ENCODE peak calls at places on chromosomes 1 and 21, in nine cellular contexts. J is K562, B is tibial nerve, T is fibroblast of mammary gland, Z is vagina, A is thoracic aorta, X is HCT116, D is cardiac muscle cell, S is astrocyte of the spinal cord. F is an unnamed sample.

GRCh38 chr21:18041012-18041411 is 203.6 kb upstream of the CHODL start:
- DNase-seq in X (no peak), D (peak; percentile 8), J (peak; percentile 2), S (peak; percentile 22), B (no peak), Z (no peak), T (peak; percentile 0), A (no peak), F (peak; percentile 17)

GRCh38 chr1:40389871-40390560 is 16.5 kb downstream of the SMAP2 start:
- DNase-seq in T (peak; percentile 97), X (no peak), A (no peak), J (no peak), Z (no peak), B (no peak), S (peak; percentile 58), D (peak; percentile 90), F (peak; percentile 73)

GRCh38 chr1:169081503-169082123 is 24.9 kb upstream of the ATP1B1 start:
- DNase-seq in T (no peak), S (no peak), A (no peak), X (no peak), J (no peak), D (peak; percentile 15), Z (no peak), B (no peak), F (peak; percentile 18)

GRCh38 chr1:237760981-237761380 is 129.7 kb downstream of the ZP4 start:
- DNase-seq in J (no peak), D (no peak), S (no peak), T (no peak), X (no peak), A (no peak), Z (no peak), B (no peak), F (no peak)

GRCh38 chr1:59718064-59718988 is 96.4 kb upstream of the HOOK1 start:
- DNase-seq in B (no peak), T (peak; percentile 30), J (peak; percentile 9), A (no peak), X (peak; percentile 42), S (no peak), Z (no peak), D (peak; percentile 61), F (no peak)

GRCh38 chr1:235357485-235358378 is 9.5 kb upstream of the TBCE start:
- DNase-seq in Z (no peak), S (no peak), A (no peak), T (no peak), B (no peak), X (no peak), J (no peak), D (no peak), F (no peak)

GRCh38 chr1:235902638-235903542 is 36.2 kb upstream of the LYST start:
- DNase-seq in D (peak; percentile 80), S (peak; percentile 92), A (no peak), Z (no peak), J (no peak), B (no peak), X (peak; percentile 79), T (peak; percentile 92), F (peak; percentile 79)

GRCh38 chr1:233393926-233394680 is 66.6 kb downstream of the MAP3K21 start:
- DNase-seq in B (no peak), X (no peak), A (no peak), J (no peak), D (no peak), T (no peak), Z (no peak), S (no peak), F (no peak)

GRCh38 chr1:39081266-39082139 is 55.4 kb downstream of the NDUFS5 start:
- DNase-seq in X (no peak), A (no peak), B (no peak), T (no peak), D (no peak), Z (no peak), S (no peak), J (peak; percentile 62), F (no peak)

GRCh38 chr1:211574705-211575104 is 4.3 kb downstream of the SLC30A1 start:
- DNase-seq in D (no peak), B (no peak), Z (no peak), A (no peak), J (no peak), X (no peak), T (peak; percentile 35), S (peak; percentile 8), F (no peak)

GRCh38 chr1:242623118-242623517 is 98.6 kb upstream of the PLD5 start:
- DNase-seq in Z (no peak), A (no peak), B (no peak), S (no peak), D (no peak), X (no peak), T (no peak), J (no peak), F (no peak)

GRCh38 chr1:152442765-152443164 is 28.7 kb upstream of the CRNN start:
- DNase-seq in S (peak; percentile 16), A (no peak), B (no peak), X (no peak), Z (no peak), T (peak; percentile 36), J (no peak), D (peak; percentile 65), F (peak; percentile 42)

GRCh38 chr1:7609311-7609994 is 161.6 kb upstream of the VAMP3 start:
- DNase-seq in A (no peak), X (no peak), Z (no peak), J (no peak), S (no peak), B (no peak), D (no peak), T (no peak), F (no peak)

GRCh38 chr1:67713071-67713806 is 28.2 kb downstream of the GADD45A start:
- DNase-seq in D (peak; percentile 69), S (peak; percentile 91), T (peak; percentile 93), Z (no peak), J (peak; percentile 81), B (no peak), A (no peak), X (peak; percentile 86), F (peak; percentile 75)

GRCh38 chr1:25566730-25567341 is 23.4 kb downstream of the LDLRAP1 start:
- DNase-seq in A (no peak), B (peak; percentile 54), T (peak; percentile 71), X (no peak), J (no peak), S (peak; percentile 93), Z (no peak), D (peak; percentile 43), F (no peak)

GRCh38 chr1:189275786-189276185 is 1201.9 kb downstream of the BRINP3 start:
- DNase-seq in X (no peak), S (peak; percentile 6), T (no peak), J (no peak), Z (no peak), D (no peak), A (no peak), B (no peak), F (peak; percentile 3)

GRCh38 chr1:223345720-223346119 is 18.3 kb downstream of the SUSD4 start:
- DNase-seq in B (no peak), J (no peak), Z (peak; percentile 72), D (no peak), S (no peak), A (no peak), X (no peak), T (no peak), F (no peak)

GRCh38 chr1:204075116-204075636 is 2.3 kb downstream of the SOX13 start:
- DNase-seq in B (no peak), J (no peak), S (no peak), T (peak; percentile 20), X (no peak), Z (no peak), D (peak; percentile 51), A (no peak), F (no peak)

GRCh38 chr1:160113407-160113806 is 2.2 kb upstream of the ATP1A2 start:
- DNase-seq in B (no peak), S (no peak), X (no peak), T (no peak), Z (no peak), D (no peak), J (no peak), A (no peak), F (no peak)
- TF ChIP-seq CTCF in B (no peak), S (peak; percentile 7), X (peak; percentile 13), T (no peak), Z (no peak), D (no peak), J (no peak), A (peak; percentile 41), F (no peak)

DNA sequence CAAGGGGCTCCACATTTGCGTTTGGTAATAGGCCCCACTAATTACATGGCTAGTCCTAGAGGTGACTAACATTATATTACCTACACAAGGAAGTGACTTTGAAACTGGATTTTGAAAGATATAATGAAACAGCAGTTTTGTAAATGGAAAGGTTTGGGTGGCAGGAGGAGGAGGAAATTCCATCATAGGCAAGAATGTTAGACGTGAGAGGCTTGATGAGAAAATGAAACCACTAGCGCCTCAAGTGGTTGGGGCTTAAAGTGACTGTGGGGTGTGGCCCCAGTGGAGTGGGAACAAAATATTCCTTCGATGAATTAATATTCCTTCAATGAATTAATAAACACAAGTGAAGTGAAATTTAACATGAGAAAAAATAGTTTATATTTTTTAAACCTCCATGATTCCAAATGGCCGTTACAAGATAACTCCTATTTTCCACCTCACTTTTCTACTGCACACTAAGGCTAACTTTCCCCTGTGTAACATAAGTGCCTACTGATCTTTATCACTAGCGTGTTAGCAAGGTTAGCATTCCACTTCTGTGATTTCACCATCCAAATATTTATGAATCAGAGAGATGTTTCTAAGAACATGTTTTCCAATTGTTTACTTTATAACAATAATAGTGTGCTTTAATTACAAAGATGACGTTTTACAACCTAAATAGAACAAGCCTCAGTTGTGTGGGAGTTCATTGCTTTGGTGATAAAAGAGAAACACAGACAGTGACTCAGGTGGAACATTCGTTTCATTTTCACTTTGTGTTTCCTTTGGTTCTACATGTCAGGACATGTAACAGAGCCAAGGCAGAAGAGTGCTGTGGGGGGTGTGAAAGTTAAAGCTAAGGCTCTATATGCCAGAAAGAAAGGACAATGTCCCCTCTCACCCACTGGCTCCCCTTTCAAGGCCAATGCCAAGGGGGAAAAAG is 12.5 kb upstream of the ATF3 start:
- DNase-seq in Z (no peak), X (peak; percentile 68), D (peak; percentile 84), J (peak; percentile 69), T (peak; percentile 96), S (peak; percentile 97), A (no peak), B (no peak), F (peak; percentile 95)
- H3K4me3 ChIP-seq in Z (no peak overlapping the region), X (peak overlapping the region; percentile 36), D (no peak overlapping the region), J (no peak overlapping the region), T (no peak overlapping the region), S (no peak overlapping the region), A (peak overlapping the region; percentile 41), B (no peak overlapping the region), F (peak overlapping the region; percentile 15)

DNA sequence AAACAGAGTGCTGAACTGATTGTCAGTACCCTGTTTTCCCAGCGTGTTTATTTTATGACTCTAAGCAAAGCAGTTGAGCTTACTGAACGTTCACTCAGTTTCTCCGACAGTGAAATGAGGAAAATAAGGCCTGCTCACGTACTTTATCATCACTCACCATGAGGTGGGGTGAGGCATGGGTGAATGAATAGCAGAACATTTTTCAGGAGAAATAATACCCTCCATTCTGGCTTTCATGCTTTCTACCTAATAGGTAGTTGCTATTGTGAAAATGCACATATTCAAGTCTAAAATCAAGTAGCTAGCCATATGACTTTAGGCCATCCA is 178.1 kb downstream of the VPS13D start:
- DNase-seq in X (no peak), T (no peak), J (peak; percentile 58), S (no peak), A (no peak), B (no peak), D (no peak), Z (no peak), F (no peak)
- TF ChIP-seq CTCF in X (no peak), T (no peak), J (no peak), S (no peak), A (no peak), B (no peak), D (no peak), Z (no peak), F (no peak)

GRCh38 chr1:29532285-29532684 is 296.0 kb downstream of the PTPRU start:
- DNase-seq in D (no peak), S (no peak), B (no peak), T (no peak), J (no peak), A (no peak), X (no peak), Z (peak; percentile 90), F (no peak)
- H3K4me3 ChIP-seq in D (no peak overlapping the region), S (no peak overlapping the region), B (no peak overlapping the region), T (no peak overlapping the region), J (no peak overlapping the region), A (no peak overlapping the region), X (no peak overlapping the region), Z (no peak overlapping the region), F (no peak overlapping the region)